ENCODE peak calls at places on chromosomes 3 and 15, in ten cellular contexts. Y is transverse colon, C is left lung, H is right cardiac atrium, K is H1, D is foreskin keratinocyte, E is astrocyte, T is lower lobe of right lung, A is A549, W is SJSA1. M is an unnamed sample.

GRCh38 chr3:7630925-7631324 is 770.0 kb downstream of the GRM7 start:
- DNase-seq in Y (peak; percentile 7), C (peak; percentile 43), H (peak; percentile 85), K (no peak), D (no peak), E (peak; percentile 87), T (peak; percentile 48), A (no peak), W (peak; percentile 52), M (peak; percentile 2)

GRCh38 chr3:182704926-182705325 is 88.4 kb upstream of the ATP11B start:
- DNase-seq in Y (no peak), C (no peak), H (no peak), K (peak; percentile 56), D (no peak), E (no peak), T (no peak), A (no peak), W (no peak), M (no peak)

GRCh38 chr3:14166877-14167605 is 11.4 kb downstream of the XPC start:
- DNase-seq in Y (no peak), C (no peak), H (no peak), K (no peak), D (peak; percentile 85), E (no peak), T (no peak), A (no peak), W (no peak), M (no peak)

GRCh38 chr15:74172751-74173544 is 562 bp upstream of the ISLR start:
- DNase-seq in Y (peak; percentile 42), C (peak; percentile 60), H (peak; percentile 95), K (no peak), D (no peak), E (peak; percentile 12), T (peak; percentile 50), A (no peak), W (no peak), M (no peak)

GRCh38 chr3:111605493-111605892 is 10.3 kb upstream of the ZBED2 start:
- DNase-seq in Y (no peak), C (no peak), H (no peak), K (no peak), D (no peak), E (no peak), T (no peak), A (no peak), W (no peak), M (no peak)

GRCh38 chr3:112464264-112464663 is 35.0 kb downstream of the BTLA start:
- DNase-seq in Y (no peak), C (no peak), H (no peak), K (no peak), D (no peak), E (no peak), T (no peak), A (no peak), W (no peak), M (no peak)

GRCh38 chr15:51094606-51095569 is at the start of gene TNFAIP8L3:
- DNase-seq in Y (peak; percentile 50), C (no peak), H (peak; percentile 85), K (peak; percentile 57), D (no peak), E (no peak), T (no peak), A (no peak), W (no peak), M (peak; percentile 7)

GRCh38 chr3:113268306-113268705 is 56.9 kb downstream of the BOC start:
- DNase-seq in Y (no peak), C (no peak), H (no peak), K (no peak), D (no peak), E (no peak), T (no peak), A (no peak), W (no peak), M (no peak)

GRCh38 chr3:147120029-147120428 is 286.3 kb downstream of the ZIC4 start:
- DNase-seq in Y (no peak), C (no peak), H (no peak), K (no peak), D (peak; percentile 2), E (peak; percentile 4), T (no peak), A (peak; percentile 10), W (peak; percentile 45), M (no peak)

GRCh38 chr3:46695177-46695961 is 1.9 kb upstream of the ALS2CL start:
- DNase-seq in Y (peak; percentile 35), C (peak; percentile 85), H (peak; percentile 86), K (peak; percentile 78), D (peak; percentile 25), E (no peak), T (peak; percentile 83), A (peak; percentile 40), W (peak; percentile 16), M (no peak)

GRCh38 chr15:40762919-40763800 is 708 bp upstream of the GCHFR start:
- DNase-seq in Y (peak; percentile 85), C (peak; percentile 77), H (peak; percentile 91), K (peak; percentile 68), D (peak; percentile 55), E (peak; percentile 35), T (peak; percentile 85), A (peak; percentile 41), W (peak; percentile 84), M (peak; percentile 30)

GRCh38 chr3:105676621-105677300 is 192.1 kb downstream of the CBLB start:
- DNase-seq in Y (no peak), C (no peak), H (no peak), K (no peak), D (no peak), E (no peak), T (no peak), A (no peak), W (no peak), M (no peak)

GRCh38 chr15:41495736-41496599 is 2.3 kb downstream of the ITPKA start:
- DNase-seq in Y (peak; percentile 82), C (no peak), H (peak; percentile 69), K (peak; percentile 83), D (no peak), E (no peak), T (no peak), A (no peak), W (no peak), M (no peak)

DNA sequence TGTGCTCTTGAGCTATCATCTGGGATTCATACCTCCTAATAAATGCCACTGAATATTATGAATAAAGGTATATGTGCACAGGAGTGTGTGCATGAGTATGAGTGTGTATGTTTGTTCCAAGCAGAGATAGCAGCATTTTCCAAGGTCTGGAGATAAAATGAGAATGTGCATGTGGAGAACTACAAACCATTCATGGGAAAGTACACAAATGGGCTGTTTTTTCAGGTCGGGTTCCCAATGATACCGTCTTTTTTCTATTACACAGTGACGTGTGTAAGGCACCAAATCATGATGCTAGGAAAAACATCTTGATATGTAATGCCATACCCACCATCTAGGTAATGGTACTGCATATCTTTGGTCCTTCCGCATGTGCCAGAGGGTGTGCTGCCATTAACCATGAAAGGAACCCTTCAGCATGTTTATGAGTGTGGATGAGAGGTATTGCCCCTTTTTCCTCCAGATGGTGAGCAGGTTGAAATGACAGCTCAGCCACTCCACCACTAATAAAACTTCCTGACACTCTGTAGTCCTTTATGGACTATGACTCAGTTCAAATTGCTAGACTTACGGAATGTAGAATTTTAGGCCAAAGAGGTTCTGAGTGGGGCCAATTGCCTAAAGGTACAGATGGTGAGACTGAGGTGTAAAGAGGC is 36.4 kb upstream of the COPB2 start:
- DNase-seq in Y (no peak), C (no peak), H (no peak), K (no peak), D (no peak), E (no peak), T (no peak), A (no peak), W (no peak), M (no peak)
- H3K27ac ChIP-seq in Y (no peak overlapping the region), C (no peak overlapping the region), H (no peak overlapping the region), K (no peak overlapping the region), D (no peak overlapping the region), E (no peak overlapping the region), T (no peak overlapping the region), A (no peak overlapping the region), W (no peak overlapping the region), M (no peak overlapping the region)

GRCh38 chr15:72614810-72615532 is 39.5 kb upstream of the GOLGA6B start:
- DNase-seq in Y (no peak), C (peak; percentile 44), H (no peak), K (no peak), D (peak; percentile 9), E (no peak), T (no peak), A (no peak), W (no peak), M (no peak)
- H3K27ac ChIP-seq in Y (no peak overlapping the region), C (no peak overlapping the region), H (no peak overlapping the region), K (no peak overlapping the region), D (no peak overlapping the region), E (no peak overlapping the region), T (peak overlapping the region; percentile 31), A (no peak overlapping the region), W (no peak overlapping the region), M (no peak overlapping the region)

GRCh38 chr3:69493157-69493556 is 107.3 kb upstream of the FRMD4B start:
- DNase-seq in Y (no peak), C (no peak), H (peak; percentile 49), K (no peak), D (no peak), E (no peak), T (no peak), A (no peak), W (no peak), M (no peak)

GRCh38 chr3:69488026-69488425 is 102.1 kb upstream of the FRMD4B start:
- DNase-seq in Y (no peak), C (no peak), H (no peak), K (no peak), D (no peak), E (no peak), T (no peak), A (no peak), W (no peak), M (no peak)

GRCh38 chr3:69494091-69494659 is 108.3 kb upstream of the FRMD4B start:
- DNase-seq in Y (no peak), C (no peak), H (no peak), K (no peak), D (no peak), E (no peak), T (no peak), A (no peak), W (no peak), M (no peak)

GRCh38 chr3:69490971-69491370 is 105.1 kb upstream of the FRMD4B start:
- DNase-seq in Y (no peak), C (no peak), H (no peak), K (no peak), D (no peak), E (no peak), T (no peak), A (no peak), W (no peak), M (no peak)

DNA sequence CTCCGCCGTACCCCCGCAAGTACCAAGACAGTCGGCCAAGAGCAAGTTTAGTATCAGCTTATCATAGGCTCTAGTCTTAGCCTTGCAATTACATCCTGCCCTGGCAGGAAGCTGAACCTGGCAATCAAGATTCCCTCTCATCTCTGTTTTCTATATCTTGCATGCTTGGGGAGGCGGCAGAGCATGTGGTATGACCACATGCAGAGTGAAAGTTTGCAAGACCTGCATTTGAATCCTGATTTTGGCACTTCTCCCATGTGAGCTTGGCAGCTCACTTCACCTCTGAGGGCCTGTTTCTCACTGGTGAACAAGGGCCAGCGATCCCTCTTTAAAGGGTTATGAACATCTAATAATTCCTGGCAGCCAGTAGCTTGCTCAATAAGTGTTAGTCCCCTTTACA is 106.1 kb upstream of the FRMD4B start:
- DNase-seq in Y (no peak), C (no peak), H (no peak), K (no peak), D (no peak), E (no peak), T (no peak), A (no peak), W (no peak), M (no peak)
- H3K27ac ChIP-seq in Y (no peak overlapping the region), C (no peak overlapping the region), H (peak overlapping the region; percentile 30), K (no peak overlapping the region), D (no peak overlapping the region), E (no peak overlapping the region), T (no peak overlapping the region), A (no peak overlapping the region), W (no peak overlapping the region), M (no peak overlapping the region)

GRCh38 chr15:29872716-29873115 is 50.4 kb upstream of the TJP1 start:
- DNase-seq in Y (no peak), C (no peak), H (no peak), K (no peak), D (no peak), E (no peak), T (no peak), A (no peak), W (no peak), M (no peak)
- H3K27ac ChIP-seq in Y (no peak overlapping the region), C (no peak overlapping the region), H (no peak overlapping the region), K (no peak overlapping the region), D (no peak overlapping the region), E (no peak overlapping the region), T (no peak overlapping the region), A (no peak overlapping the region), W (no peak overlapping the region), M (peak overlapping the region; percentile 41)

M was measured in substantia nigra.